ENCODE peak calls at places on chromosomes 12 and 14, in seven cellular contexts. X, U, W, K, T, G and N are unnamed samples.

GRCh38 chr12:2856051-2856450 is 788 bp downstream of the TEX52 start:
- DNase-seq in W (no peak), U (no peak), K (no peak), T (no peak), G (no peak), X (no peak), N (peak; percentile 64)

GRCh38 chr12:70919597-70920035 is 922 bp downstream of the PTPRR start:
- DNase-seq in W (peak; percentile 54), G (no peak), U (peak; percentile 49), X (peak; percentile 76), K (no peak), T (no peak), N (peak; percentile 27)

GRCh38 chr12:113135178-113136127 is at the start of gene RASAL1:
- DNase-seq in K (peak; percentile 90), X (peak; percentile 84), T (peak; percentile 36), U (peak; percentile 52), G (peak; percentile 37), W (peak; percentile 93), N (no peak)

GRCh38 chr14:100138082-100138787 is 21.2 kb downstream of the DEGS2 start:
- DNase-seq in X (no peak), U (no peak), T (no peak), W (no peak), G (peak; percentile 62), K (no peak), N (no peak)

GRCh38 chr14:25122188-25122587 is 72.2 kb upstream of the STXBP6 start:
- DNase-seq in T (no peak), G (no peak), X (no peak), W (no peak), U (no peak), K (no peak), N (no peak)

GRCh38 chr12:8662592-8662991 is at the start of gene MFAP5:
- DNase-seq in X (peak; percentile 31), U (no peak), G (no peak), K (no peak), T (no peak), W (no peak), N (no peak)

GRCh38 chr12:52763036-52763659 is 14.0 kb downstream of the KRT76 start:
- DNase-seq in W (no peak), U (no peak), T (no peak), G (no peak), K (no peak), X (no peak), N (no peak)

GRCh38 chr14:78714722-78715121 is 544.5 kb downstream of the NRXN3 start:
- DNase-seq in G (no peak), X (no peak), W (no peak), U (no peak), T (no peak), K (no peak), N (no peak)

GRCh38 chr14:40058916-40059897 is 627.0 kb upstream of the FBXO33 start:
- DNase-seq in X (no peak), K (no peak), U (peak; percentile 13), T (no peak), G (no peak), W (peak; percentile 71), N (no peak)